ENCODE peak calls at places on chromosomes 6 and 20, in ten cellular contexts. G is left ventricle myocardium superior; X is GM20000; T is amygdala; M is activated CD4-positive, alpha-beta T cell treated with anti-CD3 and anti-CD28 coated beads, Interleukin-2, amount 10 ng/mL, durations not matched to agents 24 days and 14 days; R is SHP77; H is DMS53; S is stimulated activated CD4-positive, alpha-beta T cell treated with anti-CD3 and anti-CD28 coated beads, Interleukin-4, amount 100 ng/mL, for 24 hours; K is CD4-positive, alpha-beta T cell; C is cardiac fibroblast. D is an unnamed sample.

GRCh38 chr6:17884501-17885039 is 102.9 kb downstream of the KIF13A start:
- DNase-seq in G (no peak), X (peak; percentile 42), T (no peak), M (no peak), R (no peak), H (no peak), S (no peak), K (no peak), C (no peak), D (no peak)

GRCh38 chr20:35695978-35696377 is 3.2 kb downstream of the NFS1 start:
- DNase-seq in G (no peak), X (no peak), T (no peak), M (no peak), R (no peak), H (no peak), S (no peak), K (no peak), C (no peak), D (no peak)

GRCh38 chr20:51285684-51286083 is 256.8 kb downstream of the NFATC2 start:
- DNase-seq in G (no peak), X (no peak), T (no peak), M (no peak), R (no peak), H (no peak), S (no peak), K (no peak), C (no peak), D (no peak)

GRCh38 chr20:50354690-50355592 is 155.2 kb upstream of the PTPN1 start:
- DNase-seq in G (no peak), X (no peak), T (no peak), M (no peak), R (no peak), H (no peak), S (no peak), K (no peak), C (no peak), D (no peak)

GRCh38 chr20:44946266-44946852 is 13.8 kb downstream of the TOMM34 start:
- DNase-seq in G (no peak), X (no peak), T (no peak), M (no peak), R (no peak), H (no peak), S (no peak), K (no peak), C (no peak), D (peak; percentile 59)

GRCh38 chr6:131631625-131632284 is 3.7 kb upstream of the MED23 start:
- DNase-seq in G (no peak), X (no peak), T (no peak), M (no peak), R (no peak), H (no peak), S (no peak), K (no peak), C (no peak), D (no peak)

GRCh38 chr6:3325210-3325609 is 66.5 kb downstream of the PSMG4 start:
- DNase-seq in G (no peak), X (no peak), T (no peak), M (no peak), R (no peak), H (no peak), S (no peak), K (no peak), C (peak; percentile 74), D (peak; percentile 31)

GRCh38 chr6:105094133-105094640 is 85.6 kb downstream of the POPDC3 start:
- DNase-seq in G (no peak), X (no peak), T (no peak), M (no peak), R (no peak), H (no peak), S (no peak), K (no peak), C (no peak), D (no peak)

GRCh38 chr6:17986656-17987575 is 519 bp downstream of the KIF13A start:
- DNase-seq in G (peak; percentile 75), X (peak; percentile 61), T (peak; percentile 11), M (peak; percentile 60), R (no peak), H (peak; percentile 71), S (no peak), K (no peak), C (peak; percentile 58), D (peak; percentile 61)

GRCh38 chr6:17932362-17932852 is 55.0 kb downstream of the KIF13A start:
- DNase-seq in G (peak; percentile 51), X (no peak), T (no peak), M (no peak), R (no peak), H (no peak), S (no peak), K (no peak), C (peak; percentile 96), D (peak; percentile 93)

GRCh38 chr20:47727170-47727880 is 58.0 kb downstream of the SULF2 start:
- DNase-seq in G (peak; percentile 56), X (peak; percentile 75), T (no peak), M (peak; percentile 93), R (no peak), H (no peak), S (peak; percentile 65), K (peak; percentile 60), C (no peak), D (no peak)

GRCh38 chr6:12614468-12614867 is 102.1 kb upstream of the PHACTR1 start:
- DNase-seq in G (no peak), X (no peak), T (no peak), M (no peak), R (no peak), H (no peak), S (no peak), K (no peak), C (peak; percentile 41), D (no peak)

GRCh38 chr6:122798099-122798641 is 9.1 kb downstream of the SMPDL3A start:
- DNase-seq in G (no peak), X (peak; percentile 16), T (no peak), M (no peak), R (no peak), H (peak; percentile 95), S (no peak), K (no peak), C (peak; percentile 82), D (peak; percentile 68)

GRCh38 chr20:1389703-1390385 is 3.0 kb downstream of the FKBP1A start:
- DNase-seq in G (no peak), X (no peak), T (no peak), M (no peak), R (no peak), H (no peak), S (no peak), K (no peak), C (peak; percentile 78), D (no peak)

GRCh38 chr20:56418385-56418861 is 6.4 kb downstream of the CASS4 start:
- DNase-seq in G (no peak), X (no peak), T (no peak), M (peak; percentile 69), R (no peak), H (no peak), S (no peak), K (no peak), C (no peak), D (no peak)

GRCh38 chr20:50374541-50375078 is 135.6 kb upstream of the PTPN1 start:
- DNase-seq in G (no peak), X (no peak), T (no peak), M (no peak), R (no peak), H (no peak), S (no peak), K (no peak), C (no peak), D (no peak)

GRCh38 chr6:148857817-148858390 is 111.1 kb downstream of the UST start:
- DNase-seq in G (no peak), X (no peak), T (no peak), M (no peak), R (no peak), H (no peak), S (no peak), K (no peak), C (peak; percentile 70), D (peak; percentile 94)

GRCh38 chr6:73234732-73235131 is 9.4 kb upstream of the KHDC1L start:
- DNase-seq in G (no peak), X (no peak), T (no peak), M (no peak), R (no peak), H (no peak), S (no peak), K (no peak), C (peak; percentile 88), D (peak; percentile 79)

GRCh38 chr20:445514-446336 is 16.6 kb downstream of the TBC1D20 start:
- DNase-seq in G (no peak), X (no peak), T (no peak), M (no peak), R (no peak), H (peak; percentile 52), S (no peak), K (no peak), C (no peak), D (no peak)

GRCh38 chr6:158852312-158853071 is 33.3 kb upstream of the EZR start:
- DNase-seq in G (no peak), X (no peak), T (no peak), M (peak; percentile 75), R (no peak), H (no peak), S (no peak), K (no peak), C (no peak), D (peak; percentile 18)

GRCh38 chr6:158170656-158171081 is 2.5 kb downstream of the GTF2H5 start:
- DNase-seq in G (no peak), X (no peak), T (no peak), M (no peak), R (no peak), H (no peak), S (no peak), K (no peak), C (peak; percentile 92), D (peak; percentile 97)

GRCh38 chr6:127397729-127398609 is 54.6 kb upstream of the ECHDC1 start:
- DNase-seq in G (no peak), X (no peak), T (no peak), M (no peak), R (no peak), H (no peak), S (no peak), K (no peak), C (peak; percentile 41), D (peak; percentile 22)

GRCh38 chr6:6409397-6410030 is 89.1 kb upstream of the F13A1 start:
- DNase-seq in G (peak; percentile 50), X (no peak), T (no peak), M (no peak), R (no peak), H (no peak), S (no peak), K (no peak), C (no peak), D (no peak)

GRCh38 chr6:148653138-148653776 is 93.6 kb upstream of the UST start:
- DNase-seq in G (no peak), X (no peak), T (no peak), M (no peak), R (no peak), H (peak; percentile 44), S (no peak), K (no peak), C (peak; percentile 28), D (peak; percentile 3)

GRCh38 chr6:147677647-147678046 is 169.2 kb downstream of the SAMD5 start:
- DNase-seq in G (no peak), X (no peak), T (no peak), M (no peak), R (no peak), H (no peak), S (no peak), K (no peak), C (no peak), D (no peak)

GRCh38 chr6:142429195-142429594 is 127.4 kb downstream of the ADGRG6 start:
- DNase-seq in G (no peak), X (no peak), T (no peak), M (no peak), R (no peak), H (no peak), S (no peak), K (no peak), C (peak; percentile 74), D (no peak)

GRCh38 chr6:68169922-68170321 is 465.2 kb upstream of the ADGRB3 start:
- DNase-seq in G (no peak), X (no peak), T (no peak), M (no peak), R (no peak), H (no peak), S (no peak), K (no peak), C (no peak), D (no peak)

GRCh38 chr6:56144538-56145324 is 102.6 kb downstream of the COL21A1 start:
- DNase-seq in G (no peak), X (no peak), T (no peak), M (no peak), R (no peak), H (no peak), S (no peak), K (no peak), C (peak; percentile 85), D (peak; percentile 78)